ENCODE peak calls at places on chromosomes 3 and 15, in ten cellular contexts. V is T-helper 1 cell; H is C1 segment of cervical spinal cord; C is GM13976; Q is astrocyte of the hippocampus; M is putamen; R is activated naive CD8-positive, alpha-beta T cell treated with anti-CD3 and anti-CD28 coated beads, Interleukin-2, amount 10 ng/mL, durations not matched to agents 7 days and 5 days; P is anterior cingulate cortex; T is RPMI8226; U is A172. G is an unnamed sample.

GRCh38 chr3:178457506-178457905 is 78.7 kb upstream of the KCNMB2 start:
- DNase-seq in V (no peak), H (no peak), C (no peak), Q (no peak), M (no peak), R (no peak), P (no peak), T (no peak), U (no peak), G (no peak)

GRCh38 chr3:37096292-37096691 is 78.1 kb downstream of the LRRFIP2 start:
- DNase-seq in V (no peak), H (no peak), C (no peak), Q (peak), M (no peak), R (no peak), P (no peak), T (no peak), U (peak), G (no peak)

GRCh38 chr3:117019082-117019713 is 309.6 kb downstream of the TUSC7 start:
- DNase-seq in V (no peak), H (peak), C (peak), Q (peak), M (peak), R (no peak), P (peak), T (peak), U (peak), G (peak)

GRCh38 chr3:66393486-66394260 is 107.1 kb downstream of the LRIG1 start:
- DNase-seq in V (peak), H (no peak), C (no peak), Q (peak), M (no peak), R (peak), P (no peak), T (no peak), U (no peak), G (no peak)

GRCh38 chr15:83062768-83063180 is 4.3 kb downstream of the BTBD1 start:
- DNase-seq in V (no peak), H (no peak), C (peak), Q (no peak), M (no peak), R (no peak), P (no peak), T (no peak), U (no peak), G (no peak)

GRCh38 chr15:94177112-94177511 is 54.2 kb upstream of the MCTP2 start:
- DNase-seq in V (no peak), H (no peak), C (no peak), Q (no peak), M (no peak), R (no peak), P (no peak), T (no peak), U (no peak), G (no peak)

GRCh38 chr3:71497367-71497925 is 86.1 kb downstream of the FOXP1 start:
- DNase-seq in V (no peak), H (no peak), C (no peak), Q (peak), M (no peak), R (no peak), P (no peak), T (no peak), U (no peak), G (no peak)

GRCh38 chr3:173411288-173412064 is 13.9 kb downstream of the NLGN1 start:
- DNase-seq in V (no peak), H (peak), C (no peak), Q (peak), M (peak), R (no peak), P (no peak), T (peak), U (peak), G (peak)

GRCh38 chr15:60589728-60590127 is 110.8 kb upstream of the ICE2 start:
- DNase-seq in V (no peak), H (no peak), C (no peak), Q (no peak), M (no peak), R (no peak), P (no peak), T (no peak), U (no peak), G (no peak)

GRCh38 chr15:101288905-101289513 is 6.0 kb downstream of the SNRPA1 start:
- DNase-seq in V (no peak), H (no peak), C (peak), Q (peak), M (no peak), R (no peak), P (no peak), T (peak), U (peak), G (peak)

GRCh38 chr3:78765671-78766485 is 1001.9 kb downstream of the ROBO1 start:
- DNase-seq in V (no peak), H (no peak), C (no peak), Q (peak), M (no peak), R (no peak), P (no peak), T (no peak), U (no peak), G (no peak)

GRCh38 chr3:192899540-192899982 is 18.1 kb downstream of the MB21D2 start:
- DNase-seq in V (no peak), H (no peak), C (no peak), Q (peak), M (no peak), R (no peak), P (no peak), T (no peak), U (peak), G (no peak)

GRCh38 chr15:48029656-48030055 is 91.1 kb upstream of the SLC24A5 start:
- DNase-seq in V (no peak), H (no peak), C (no peak), Q (peak), M (peak), R (no peak), P (no peak), T (no peak), U (no peak), G (no peak)

GRCh38 chr15:89502867-89503595 is 6.6 kb upstream of the RHCG start:
- DNase-seq in V (no peak), H (no peak), C (no peak), Q (no peak), M (no peak), R (no peak), P (no peak), T (no peak), U (no peak), G (no peak)

GRCh38 chr3:194091141-194091540 is 44.8 kb upstream of the HES1 start:
- DNase-seq in V (no peak), H (no peak), C (no peak), Q (peak), M (no peak), R (no peak), P (no peak), T (no peak), U (peak), G (no peak)

GRCh38 chr3:46970391-46971091 is 6.0 kb downstream of the CCDC12 start:
- DNase-seq in V (no peak), H (no peak), C (no peak), Q (no peak), M (no peak), R (no peak), P (no peak), T (no peak), U (no peak), G (no peak)

GRCh38 chr15:93803406-93803805 is 428.0 kb upstream of the MCTP2 start:
- DNase-seq in V (no peak), H (no peak), C (no peak), Q (no peak), M (no peak), R (no peak), P (no peak), T (no peak), U (no peak), G (no peak)

GRCh38 chr15:61527836-61528589 is 298.9 kb upstream of the RORA start:
- DNase-seq in V (no peak), H (no peak), C (no peak), Q (peak), M (no peak), R (no peak), P (no peak), T (no peak), U (no peak), G (no peak)

GRCh38 chr3:43690400-43691119 is at the start of gene ABHD5:
- DNase-seq in V (peak), H (peak), C (peak), Q (peak), M (peak), R (peak), P (peak), T (peak), U (peak), G (peak)

GRCh38 chr3:12969487-12969886 is 103.7 kb downstream of the IQSEC1 start:
- DNase-seq in V (no peak), H (no peak), C (no peak), Q (no peak), M (no peak), R (no peak), P (no peak), T (no peak), U (no peak), G (no peak)

GRCh38 chr3:53841296-53841695 is 4.9 kb downstream of the CHDH start:
- DNase-seq in V (no peak), H (no peak), C (no peak), Q (no peak), M (no peak), R (no peak), P (no peak), T (no peak), U (no peak), G (no peak)

GRCh38 chr3:23174426-23175039 is 28.6 kb upstream of the UBE2E2 start:
- DNase-seq in V (no peak), H (no peak), C (no peak), Q (no peak), M (no peak), R (no peak), P (no peak), T (no peak), U (no peak), G (no peak)

GRCh38 chr3:49120438-49121135 is at the start of gene USP19:
- DNase-seq in V (peak), H (peak), C (peak), Q (peak), M (peak), R (peak), P (peak), T (peak), U (peak), G (peak)

G was measured in Karpas-422.